ENCODE peak calls at places on chromosome 12, in seven cellular contexts. X is Daoy; U is CD8-positive, alpha-beta T cell; H is Panc1; W is astrocyte; A is T follicular helper cell; V is fibroblast of mammary gland. N is an unnamed sample.
A peak's percentile ranks its signal among the peaks of the same experiment; 100 is the strongest.

GRCh38 chr12:18805516-18806248 is 67.8 kb downstream of the CAPZA3 start:
- DNase-seq in X (no peak), U (no peak), A (no peak), H (no peak), W (no peak), V (no peak), N (no peak)

GRCh38 chr12:31929140-31929526 is 30.1 kb upstream of the RESF1 start:
- DNase-seq in H (no peak), X (no peak), A (no peak), V (no peak), U (no peak), W (no peak), N (no peak)

GRCh38 chr12:50192908-50193307 is 25.7 kb upstream of the CERS5 start:
- DNase-seq in U (no peak), A (no peak), V (peak; percentile 47), X (no peak), H (no peak), W (peak; percentile 77), N (no peak)

GRCh38 chr12:118377005-118377890 is 893 bp downstream of the SUDS3 start:
- DNase-seq in A (no peak), W (no peak), U (no peak), H (no peak), V (no peak), X (no peak), N (peak; percentile 58)

GRCh38 chr12:49491823-49492222 is 47.0 kb upstream of the KCNH3 start:
- DNase-seq in H (no peak), X (no peak), W (peak; percentile 70), V (no peak), U (no peak), A (no peak), N (no peak)

GRCh38 chr12:51886021-51886710 is 1.7 kb upstream of the ANKRD33 start:
- DNase-seq in V (peak; percentile 99), W (peak; percentile 91), U (peak; percentile 36), A (peak; percentile 21), H (no peak), X (peak; percentile 82), N (peak; percentile 32)

GRCh38 chr12:86264451-86265328 is 8.5 kb upstream of the MGAT4C start:
- DNase-seq in A (no peak), H (no peak), X (peak; percentile 5), U (no peak), W (no peak), V (no peak), N (peak; percentile 90)

GRCh38 chr12:91704446-91704845 is 441.2 kb downstream of the BTG1 start:
- DNase-seq in A (no peak), V (peak; percentile 62), H (no peak), W (peak; percentile 61), X (peak; percentile 72), U (no peak), N (peak; percentile 92)

GRCh38 chr12:116695464-116695725 is 42.5 kb downstream of the SPRING1 start:
- DNase-seq in V (no peak), H (no peak), W (no peak), X (no peak), U (no peak), A (no peak), N (no peak)

GRCh38 chr12:61251076-61251475 is 1009.1 kb upstream of the USP15 start:
- DNase-seq in W (no peak), V (no peak), H (no peak), A (no peak), U (no peak), X (no peak), N (no peak)

GRCh38 chr12:16330554-16330953 is 16.9 kb upstream of the MGST1 start:
- DNase-seq in H (no peak), U (no peak), W (no peak), V (no peak), A (no peak), X (no peak), N (peak; percentile 96)

GRCh38 chr12:85441025-85441424 is 161.0 kb downstream of the ALX1 start:
- DNase-seq in W (no peak), X (no peak), U (no peak), H (no peak), V (no peak), A (no peak), N (no peak)

GRCh38 chr12:48779869-48780268 is 9.0 kb downstream of the ADCY6 start:
- DNase-seq in X (peak; percentile 41), W (peak; percentile 66), V (peak; percentile 77), U (no peak), A (no peak), H (no peak), N (no peak)

GRCh38 chr12:96211989-96212388 is 17.8 kb downstream of the ELK3 start:
- DNase-seq in U (no peak), V (no peak), A (no peak), H (no peak), W (no peak), X (no peak), N (peak; percentile 27)

GRCh38 chr12:53795927-53796326 is 44.1 kb upstream of the CISTR start:
- DNase-seq in U (no peak), V (no peak), H (no peak), X (no peak), W (no peak), A (no peak), N (no peak)

GRCh38 chr12:52517005-52517835 is 3.0 kb downstream of the KRT5 start:
- DNase-seq in V (no peak), W (no peak), A (no peak), X (no peak), U (no peak), H (no peak), N (no peak)